ENCODE peak calls at places on chromosomes 4 and X, in five cellular contexts. W, F, E, I and U are unnamed samples. For H3K4me1, the result is how much of the 10 kb centered on the place peaks cover.

GRCh38 chr4:13540446-13541175 is 3.7 kb downstream of the NKX3-2 start:
- DNase-seq in E (no peak), F (peak), I (no peak), W (no peak), U (no peak)

GRCh38 chr4:186557061-186557460 is 1.7 kb upstream of the MTNR1A start:
- DNase-seq in I (no peak), E (no peak), W (no peak), F (no peak), U (no peak)

GRCh38 chr4:146508229-146508939 is 13.4 kb downstream of the SLC10A7 start:
- DNase-seq in I (no peak), W (no peak), F (no peak), E (no peak), U (no peak)

GRCh38 chrX:103461156-103461555 is 58.1 kb downstream of the RAB40A start:
- DNase-seq in I (no peak), W (no peak), F (no peak), E (no peak), U (no peak)

GRCh38 chrX:142076633-142077032 is 128.5 kb downstream of the MAGEC2 start:
- DNase-seq in E (no peak), F (no peak), I (no peak), W (no peak), U (no peak)

GRCh38 chrX:49029876-49030275 is 13.3 kb downstream of the TFE3 start:
- DNase-seq in F (no peak), E (no peak), I (no peak), W (no peak), U (peak)

GRCh38 chr4:10121568-10122097 is 5.0 kb upstream of the WDR1 start:
- DNase-seq in W (no peak), F (no peak), I (no peak), E (peak), U (no peak)

GRCh38 chrX:144683247-144683646 is 564.1 kb upstream of the SPANXN1 start:
- DNase-seq in E (no peak), F (no peak), I (no peak), W (no peak), U (no peak)

GRCh38 chr4:142474398-142475087 is 371.6 kb downstream of the INPP4B start:
- DNase-seq in I (no peak), E (no peak), F (no peak), W (no peak), U (no peak)

GRCh38 chr4:4914965-4915845 is 55.7 kb downstream of the MSX1 start:
- DNase-seq in F (no peak), W (no peak), I (no peak), E (no peak), U (no peak)

GRCh38 chrX:136268051-136269048 is 17.1 kb upstream of the MAP7D3 start:
- DNase-seq in F (no peak), W (no peak), E (peak), I (peak), U (peak)

GRCh38 chr4:16725252-16725651 is 173.2 kb downstream of the LDB2 start:
- DNase-seq in F (no peak), E (no peak), W (no peak), I (no peak), U (no peak)

GRCh38 chrX:84709987-84710386 is 207.7 kb upstream of the HDX start:
- DNase-seq in W (no peak), F (no peak), E (no peak), I (no peak), U (no peak)

GRCh38 chr4:1345905-1346780 is 865 bp upstream of the UVSSA start:
- DNase-seq in F (peak), E (peak), I (peak), W (no peak), U (peak)

GRCh38 chr4:94849901-94850300 is 92.1 kb downstream of the BMPR1B start:
- DNase-seq in I (no peak), E (no peak), F (no peak), W (no peak), U (no peak)

GRCh38 chr4:176927117-176927516 is 134.4 kb upstream of the VEGFC start:
- DNase-seq in W (no peak), E (no peak), F (no peak), I (no peak), U (no peak)

GRCh38 chr4:7135389-7135746 is 57.0 kb upstream of the SORCS2 start:
- DNase-seq in W (no peak), E (no peak), F (no peak), I (no peak), U (no peak)

GRCh38 chr4:93659629-93660028 is 168.9 kb upstream of the ATOH1 start:
- DNase-seq in E (no peak), W (no peak), F (no peak), I (no peak), U (no peak)

GRCh38 chrX:153783378-153784013 is 2.7 kb downstream of the SRPK3 start:
- DNase-seq in E (no peak), I (no peak), W (no peak), F (no peak), U (no peak)

GRCh38 chr4:29326004-29326403 is 1394.2 kb upstream of the PCDH7 start:
- DNase-seq in I (no peak), E (no peak), F (no peak), W (no peak), U (no peak)

GRCh38 chrX:23493941-23494374 is 159.3 kb downstream of the PTCHD1 start:
- DNase-seq in I (no peak), E (no peak), W (no peak), F (no peak), U (no peak)

GRCh38 chr4:173025131-173025530 is 143.5 kb upstream of the GALNT7 start:
- DNase-seq in F (no peak), W (peak), E (peak), I (peak), U (peak)

GRCh38 chrX:33721927-33722326 is 410.2 kb downstream of the FAM47A start:
- DNase-seq in E (no peak), W (no peak), I (no peak), F (no peak), U (no peak)

GRCh38 chrX:78331708-78332107 is 4.3 kb upstream of the CYSLTR1 start:
- DNase-seq in I (no peak), W (no peak), F (no peak), E (no peak), U (no peak)

GRCh38 chr4:169626328-169627282 is 6.2 kb downstream of the CLCN3 start:
- DNase-seq in F (no peak), E (no peak), I (peak), W (no peak), U (no peak)

GRCh38 chr4:3290476-3290875 is 2.3 kb upstream of the RGS12 start:
- DNase-seq in E (no peak), F (no peak), I (no peak), W (no peak), U (no peak)

GRCh38 chr4:3371038-3371437 is 70.7 kb upstream of the HGFAC start:
- DNase-seq in I (no peak), W (no peak), F (peak), E (no peak), U (no peak)

GRCh38 chrX:129566081-129566480 is 26.0 kb downstream of the OCRL start:
- DNase-seq in I (no peak), W (no peak), E (no peak), F (no peak), U (no peak)

GRCh38 chr4:38162240-38162784 is 202.1 kb downstream of the PTTG2 start:
- DNase-seq in F (no peak), E (peak), W (no peak), I (no peak), U (no peak)

GRCh38 chrX:56248492-56248891 is 16.3 kb downstream of the KLF8 start:
- DNase-seq in E (peak), I (peak), W (peak), F (peak), U (peak)

GRCh38 chrX:154321624-154322023 is 26.0 kb downstream of the TKTL1 start:
- DNase-seq in W (no peak), E (peak), F (no peak), I (peak), U (peak)

GRCh38 chr4:153115322-153116100 is 88.7 kb upstream of the TRIM2 start:
- DNase-seq in F (no peak), I (no peak), W (peak), E (peak), U (peak)

GRCh38 chr4:109755656-109756055 is 25.8 kb upstream of the PLA2G12A start:
- DNase-seq in W (no peak), F (no peak), I (no peak), E (no peak), U (no peak)

GRCh38 chr4:111602848-111603247 is 542.4 kb upstream of the FAM241A start:
- DNase-seq in I (no peak), E (no peak), W (no peak), F (no peak), U (no peak)

GRCh38 chr4:102557636-102558035 is 56.5 kb downstream of the NFKB1 start:
- DNase-seq in F (no peak), E (no peak), W (no peak), I (no peak), U (no peak)

GRCh38 chr4:119825696-119826095 is 197.1 kb upstream of the PDE5A start:
- DNase-seq in W (no peak), F (no peak), I (no peak), E (no peak), U (no peak)

GRCh38 chrX:102339312-102340298 is 92.6 kb downstream of the NXF2 start:
- DNase-seq in E (no peak), I (no peak), W (no peak), F (peak), U (no peak)

GRCh38 chr4:113636438-113636818 is 125.1 kb downstream of the CAMK2D start:
- DNase-seq in I (no peak), W (no peak), F (no peak), E (peak), U (no peak)

GRCh38 chr4:113634081-113634969 is 127.2 kb downstream of the CAMK2D start:
- DNase-seq in F (no peak), I (no peak), W (no peak), E (no peak), U (no peak)

GRCh38 chr4:113637363-113637762 is 124.2 kb downstream of the CAMK2D start:
- DNase-seq in I (no peak), F (no peak), W (no peak), E (no peak), U (no peak)

GRCh38 chr4:113636877-113637276 is 124.7 kb downstream of the CAMK2D start:
- DNase-seq in W (no peak), E (no peak), I (peak), F (no peak), U (no peak)

GRCh38 chr4:113635739-113636437 is 125.7 kb downstream of the CAMK2D start:
- DNase-seq in E (no peak), W (no peak), F (no peak), I (no peak), U (no peak)
- H3K4me1 ChIP-seq in E (half or more), W (under half), F (half or more), I (under half), U (under half)

GRCh38 chr4:137069473-137069872 is 462.8 kb downstream of the PCDH18 start:
- DNase-seq in F (no peak), W (no peak), I (no peak), E (no peak), U (no peak)
- TF ChIP-seq CTCF in F (no peak), W (peak), I (no peak), E (peak), U (no peak)

DNA sequence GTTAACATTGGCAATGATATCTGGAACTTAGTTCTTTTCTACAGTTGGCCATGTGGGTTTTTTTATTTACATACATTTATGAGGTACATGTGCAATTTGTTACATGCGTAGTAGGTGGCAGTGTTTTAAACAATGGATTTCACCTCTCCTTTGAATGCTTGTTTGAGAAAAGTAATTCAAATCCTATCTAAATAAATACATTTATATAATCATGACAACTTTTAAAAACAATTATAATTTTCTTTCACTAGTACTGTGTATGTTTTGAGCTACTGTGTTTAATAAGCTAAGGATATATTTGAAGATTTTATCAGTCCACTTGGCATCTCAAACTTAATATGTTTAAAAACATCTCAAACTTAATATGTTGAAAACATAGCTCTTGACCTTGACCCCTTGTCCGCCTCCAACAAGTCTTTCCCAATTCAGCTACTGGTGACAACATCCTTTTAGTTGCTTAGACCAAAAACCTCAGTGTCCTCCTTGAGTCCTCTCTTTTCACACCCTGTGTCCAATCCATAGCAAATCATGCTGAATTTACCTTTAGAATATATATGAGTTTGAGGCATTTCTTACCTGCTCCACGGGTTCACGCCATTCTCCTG is 14.5 kb downstream of the GUCY1B1 start:
- DNase-seq in E (no peak), I (no peak), W (no peak), F (peak), U (no peak)
- TF ChIP-seq POLR2AphosphoS5 in E (no peak), I (no peak), W (no peak), F (no peak), U (no peak)

GRCh38 chr4:148056879-148057278 is 325.0 kb downstream of the ARHGAP10 start:
- DNase-seq in W (peak), F (no peak), I (peak), E (no peak), U (peak)
- H3K4me1 ChIP-seq in W (under half), F (half or more), I (under half), E (under half), U (under half)

DNA sequence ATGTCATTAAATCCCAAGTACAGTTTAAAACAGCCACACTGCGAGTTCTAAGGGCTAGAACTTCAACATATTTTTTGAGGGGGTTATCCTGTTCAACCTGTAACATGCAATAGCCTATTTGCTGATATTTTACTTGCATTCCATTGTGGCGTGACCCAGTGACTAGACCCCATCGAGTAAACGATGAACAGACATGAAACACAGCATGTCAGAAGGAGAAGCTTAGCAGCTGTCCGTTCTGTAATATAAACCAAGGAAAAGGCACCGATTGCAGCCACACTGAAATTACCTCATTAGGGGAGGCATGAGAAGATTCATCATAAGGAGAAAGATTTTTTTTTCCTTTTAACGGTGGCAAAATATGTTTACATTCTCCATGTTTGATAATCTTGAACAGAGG is 232.6 kb downstream of the ARHGAP10 start:
- DNase-seq in F (no peak), I (no peak), E (no peak), W (no peak), U (no peak)
- TF ChIP-seq CTCF in F (no peak), I (no peak), E (no peak), W (no peak), U (no peak)

GRCh38 chr4:25592670-25593069 is 63.0 kb upstream of the SLC34A2 start:
- DNase-seq in I (no peak), E (no peak), F (no peak), W (no peak), U (no peak)
- TF ChIP-seq POLR2AphosphoS5 in I (no peak), E (no peak), F (no peak), W (no peak), U (no peak)

GRCh38 chr4:139552908-139553307 is 3.1 kb downstream of the SETD7 start:
- DNase-seq in W (no peak), I (no peak), F (no peak), E (no peak), U (no peak)

GRCh38 chr4:139553751-139554670 is 2.0 kb downstream of the SETD7 start:
- DNase-seq in W (no peak), E (no peak), I (no peak), F (no peak), U (no peak)

GRCh38 chr4:139547979-139548378 is 8.0 kb downstream of the SETD7 start:
- DNase-seq in I (no peak), E (no peak), F (no peak), W (no peak), U (no peak)

GRCh38 chr4:139552506-139552905 is 3.5 kb downstream of the SETD7 start:
- DNase-seq in I (no peak), F (no peak), E (no peak), W (no peak), U (no peak)

GRCh38 chr4:139550724-139551429 is 5.1 kb downstream of the SETD7 start:
- DNase-seq in F (peak), I (no peak), E (no peak), W (no peak), U (no peak)
- H3K4me1 ChIP-seq in F (half or more), I (under half), E (under half), W (under half), U (under half)

GRCh38 chrX:128106630-128107029 is 54.4 kb upstream of the ACTRT1 start:
- DNase-seq in I (peak), F (no peak), E (peak), W (no peak), U (no peak)
- TF ChIP-seq CTCF in I (no peak), F (no peak), E (peak), W (peak), U (no peak)

GRCh38 chr4:183261953-183262775 is 57.9 kb downstream of the CLDN22 start:
- DNase-seq in W (peak), I (peak), F (peak), E (peak), U (peak)
- TF ChIP-seq POLR2AphosphoS5 in W (no peak), I (no peak), F (no peak), E (no peak), U (no peak)

GRCh38 chr4:188754372-188755002 is 615.2 kb downstream of the TRIML1 start:
- DNase-seq in I (no peak), E (no peak), W (no peak), F (no peak), U (no peak)
- H3K4me1 ChIP-seq in I (under half), E (under half), W (under half), F (under half), U (under half)